ENCODE peak calls at places on chromosomes 2 and 18, in nine cellular contexts. B, W, X, R, C, E, O, A and S are unnamed samples.
A peak's percentile ranks its signal among the peaks of the same experiment; 100 is the strongest.

GRCh38 chr2:230701308-230701707 is 11.3 kb upstream of the CAB39 start:
- DNase-seq in X (no peak), A (no peak), C (no peak), R (no peak), B (no peak), W (no peak), O (no peak), E (no peak), S (no peak)

GRCh38 chr18:25685088-25685487 is 333.1 kb upstream of the ZNF521 start:
- DNase-seq in R (no peak), W (no peak), C (no peak), A (no peak), B (no peak), X (no peak), O (no peak), E (no peak), S (no peak)

GRCh38 chr2:54429811-54430600 is 26.1 kb upstream of the SPTBN1 start:
- DNase-seq in B (no peak), O (no peak), W (no peak), A (no peak), X (peak; percentile 30), C (no peak), E (peak; percentile 14), R (no peak), S (no peak)

GRCh38 chr2:160911258-160911657 is 249.0 kb upstream of the TANK start:
- DNase-seq in W (no peak), X (no peak), B (no peak), O (no peak), A (no peak), C (no peak), R (peak; percentile 20), E (no peak), S (no peak)

GRCh38 chr2:128638741-128639477 is 320.2 kb upstream of the HS6ST1 start:
- DNase-seq in A (no peak), X (no peak), R (peak; percentile 81), W (no peak), B (no peak), E (no peak), C (peak; percentile 1), O (no peak), S (peak; percentile 70)

GRCh38 chr2:160299540-160299939 is 99.5 kb upstream of the ITGB6 start:
- DNase-seq in O (no peak), E (no peak), R (peak; percentile 38), A (no peak), C (no peak), W (no peak), B (no peak), X (no peak), S (no peak)

GRCh38 chr2:55500025-55500424 is 19.5 kb upstream of the CFAP36 start:
- DNase-seq in W (no peak), A (no peak), E (peak; percentile 56), C (no peak), R (peak; percentile 64), B (no peak), O (no peak), X (no peak), S (peak; percentile 78)

GRCh38 chr2:41847744-41848441 is 199.9 kb upstream of the PKDCC start:
- DNase-seq in C (no peak), A (no peak), B (no peak), R (no peak), X (no peak), E (peak; percentile 89), W (no peak), O (no peak), S (peak; percentile 85)

GRCh38 chr2:6828299-6828584 is 37.5 kb downstream of the CMPK2 start:
- DNase-seq in C (no peak), W (no peak), E (peak; percentile 28), A (no peak), X (no peak), B (no peak), R (peak; percentile 61), O (no peak), S (peak; percentile 79)

GRCh38 chr2:129923265-129924141 is 56.0 kb upstream of the RAB6C start:
- DNase-seq in W (peak; percentile 73), B (no peak), R (peak; percentile 43), O (peak; percentile 64), X (no peak), C (peak; percentile 42), A (no peak), E (peak; percentile 58), S (peak; percentile 63)

GRCh38 chr2:6780765-6781274 is 84.9 kb downstream of the CMPK2 start:
- DNase-seq in R (peak; percentile 12), W (no peak), A (no peak), X (peak; percentile 64), O (no peak), C (peak; percentile 81), E (no peak), B (no peak), S (peak; percentile 60)

GRCh38 chr2:237691200-237691907 is 64.0 kb downstream of the LRRFIP1 start:
- DNase-seq in C (no peak), R (no peak), A (peak; percentile 52), X (no peak), O (no peak), W (no peak), B (no peak), E (peak; percentile 38), S (no peak)

GRCh38 chr2:218897394-218898108 is 16.9 kb downstream of the WNT10A start:
- DNase-seq in E (no peak), R (no peak), O (peak; percentile 70), B (no peak), A (no peak), C (no peak), X (no peak), W (no peak), S (no peak)

GRCh38 chr2:218896501-218897393 is 16.1 kb downstream of the WNT10A start:
- DNase-seq in X (no peak), O (peak; percentile 92), A (peak; percentile 91), R (no peak), B (no peak), C (peak; percentile 79), E (no peak), W (no peak), S (peak; percentile 59)

GRCh38 chr2:218895326-218895725 is 14.7 kb downstream of the WNT10A start:
- DNase-seq in C (no peak), A (no peak), X (no peak), W (peak; percentile 63), R (no peak), O (peak; percentile 84), E (no peak), B (no peak), S (no peak)

GRCh38 chr2:218894168-218895157 is 13.8 kb downstream of the WNT10A start:
- DNase-seq in W (peak; percentile 74), R (no peak), C (no peak), B (no peak), E (no peak), X (no peak), A (no peak), O (no peak), S (no peak)

DNA sequence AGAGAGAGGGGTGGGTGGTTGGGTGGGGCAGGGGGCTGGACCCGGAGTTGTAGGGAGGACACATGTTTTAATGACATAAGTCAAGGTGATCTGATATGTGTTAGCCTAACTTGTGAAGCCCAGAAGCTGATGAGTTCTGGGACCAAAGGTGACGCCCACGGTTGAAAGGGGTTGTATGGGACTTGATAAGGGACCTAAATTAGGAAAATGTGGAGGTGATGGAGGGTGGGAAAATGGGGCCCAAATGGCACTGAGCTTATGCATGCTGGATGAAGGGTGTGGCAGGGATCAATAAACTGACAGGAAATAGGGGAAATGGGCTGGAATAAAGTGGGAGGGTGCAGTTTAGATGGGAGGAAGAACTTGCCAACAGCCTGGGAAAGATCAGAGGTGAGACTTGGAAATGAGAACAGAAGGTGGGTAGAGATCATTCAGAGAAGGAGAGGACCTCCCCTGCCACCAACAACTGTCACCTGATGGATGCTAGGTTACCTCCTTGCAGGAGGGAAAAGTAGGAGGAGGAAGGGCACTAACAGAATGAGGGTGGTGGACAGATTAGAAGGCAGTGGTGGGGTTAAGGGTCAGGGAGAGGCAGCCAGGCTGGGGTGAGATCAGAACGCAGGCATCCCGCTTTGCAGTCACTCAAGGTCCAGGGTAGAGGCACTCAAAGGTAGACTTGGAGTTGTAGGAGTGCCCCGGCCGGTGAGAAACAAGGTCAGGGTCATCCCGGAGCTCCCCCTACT is 15.3 kb downstream of the WNT10A start:
- DNase-seq in A (no peak), C (no peak), O (peak; percentile 86), W (no peak), B (no peak), X (no peak), R (no peak), E (no peak), S (peak; percentile 13)
- H3K4me3 ChIP-seq in A (no peak overlapping the region), C (no peak overlapping the region), O (peak overlapping the region; percentile 35), W (no peak overlapping the region), B (no peak overlapping the region), X (no peak overlapping the region), R (no peak overlapping the region), E (no peak overlapping the region), S (no peak overlapping the region)

DNA sequence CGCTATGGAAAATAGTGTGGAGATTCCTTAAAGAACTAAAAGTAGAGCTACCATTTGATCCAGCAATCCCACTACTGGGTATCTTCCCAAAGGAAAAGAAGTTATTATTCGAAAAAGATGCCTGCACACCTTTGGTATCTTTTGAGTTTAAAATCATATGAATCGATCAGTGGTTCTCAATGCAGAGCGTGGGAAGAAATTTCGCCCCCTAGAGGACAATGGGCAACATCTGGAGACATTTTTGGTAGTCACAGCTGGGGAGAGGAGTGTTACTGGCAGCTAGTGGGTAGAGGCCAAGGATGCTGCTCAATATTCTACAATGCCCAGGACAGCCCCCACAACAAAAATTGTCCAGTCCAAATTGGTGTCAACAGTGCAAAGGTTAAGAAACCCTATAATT is 425.5 kb downstream of the LRATD1 start:
- DNase-seq in O (no peak), W (no peak), A (no peak), E (no peak), B (no peak), R (no peak), C (peak; percentile 9), X (no peak), S (no peak)
- TF ChIP-seq CTCF in O (peak; percentile 32), W (peak; percentile 45), A (no peak), E (peak; percentile 35), B (no peak), R (peak; percentile 35), C (peak; percentile 52), X (no peak), S (peak; percentile 22)

DNA sequence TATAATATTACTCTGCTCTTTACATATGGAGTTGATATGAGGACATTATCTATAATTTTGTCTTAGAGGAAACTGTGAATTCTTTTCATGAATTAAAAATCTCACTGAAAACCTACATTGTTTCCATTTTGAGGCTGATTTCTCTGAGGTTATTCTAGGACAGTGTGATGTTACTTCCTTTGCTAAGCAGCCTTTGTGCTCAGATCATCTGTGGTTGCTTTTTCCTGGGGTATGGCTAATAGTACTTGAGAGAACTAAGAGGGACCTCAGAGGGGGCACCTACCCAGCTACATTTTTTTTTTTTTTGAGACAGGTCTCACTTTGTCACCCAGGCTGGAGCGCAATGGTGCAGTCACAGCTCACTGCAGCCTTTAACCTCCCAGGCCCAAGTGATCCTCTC is 8.7 kb upstream of the MPP4 start:
- DNase-seq in B (no peak), A (no peak), X (no peak), O (no peak), C (no peak), W (no peak), E (no peak), R (no peak), S (no peak)
- H3K4me3 ChIP-seq in B (no peak overlapping the region), A (no peak overlapping the region), X (no peak overlapping the region), O (no peak overlapping the region), C (no peak overlapping the region), W (no peak overlapping the region), E (no peak overlapping the region), R (no peak overlapping the region), S (no peak overlapping the region)

DNA sequence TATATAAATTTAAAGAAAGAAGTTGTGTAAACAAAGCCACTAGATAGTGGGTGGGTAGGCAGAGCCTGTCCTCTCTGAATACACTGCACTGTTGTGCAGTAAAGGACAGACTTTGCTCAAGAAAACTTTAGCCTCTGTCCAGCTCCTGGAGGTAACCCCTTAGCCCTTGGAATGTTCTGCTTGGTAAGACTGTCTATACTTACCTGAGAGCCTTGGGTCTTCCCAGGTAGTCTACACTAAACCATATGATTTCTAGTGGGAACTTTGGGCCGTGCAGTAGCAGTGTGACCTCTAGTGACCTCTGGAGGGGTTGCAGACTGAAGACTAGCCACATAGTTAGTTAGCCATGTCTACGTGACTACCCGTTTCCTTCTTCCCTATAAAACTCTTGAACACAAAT is 678.3 kb upstream of the NRXN1 start:
- DNase-seq in O (peak; percentile 33), C (no peak), R (no peak), B (no peak), W (peak; percentile 58), E (peak; percentile 23), X (no peak), A (no peak), S (no peak)
- TF ChIP-seq CTCF in O (peak; percentile 20), C (peak; percentile 45), R (no peak), B (no peak), W (peak; percentile 77), E (peak; percentile 16), X (no peak), A (no peak), S (no peak)